ENCODE peak calls at places on chromosomes 3 and 15, in four cellular contexts. S, P, H and I are unnamed samples. For H3K4me1, the result is how much of the 10 kb centered on the place peaks cover.

GRCh38 chr3:175287361-175287963 is 428.3 kb downstream of the NAALADL2 start:
- DNase-seq in S (no peak), P (no peak), H (no peak), I (no peak)

GRCh38 chr15:79595995-79596622 is 164.0 kb downstream of the MINAR1 start:
- DNase-seq in S (no peak), P (peak), H (no peak), I (no peak)

GRCh38 chr3:166388321-166388720 is 551.1 kb upstream of the BCHE start:
- DNase-seq in S (no peak), P (no peak), H (no peak), I (no peak)

GRCh38 chr3:101720851-101721649 is 3.4 kb upstream of the CEP97 start:
- DNase-seq in S (no peak), P (no peak), H (no peak), I (no peak)

GRCh38 chr15:62124176-62124952 is 40.7 kb downstream of the C2CD4B start:
- DNase-seq in S (no peak), P (no peak), H (no peak), I (no peak)

GRCh38 chr3:85821130-85821756 is 862.5 kb downstream of the CADM2 start:
- DNase-seq in S (no peak), P (no peak), H (no peak), I (no peak)

GRCh38 chr15:78872972-78873795 is 494 bp downstream of the MORF4L1 start:
- DNase-seq in S (peak), P (peak), H (peak), I (peak)

GRCh38 chr3:143825513-143825912 is 22.8 kb downstream of the SLC9A9 start:
- DNase-seq in S (no peak), P (no peak), H (no peak), I (no peak)

GRCh38 chr3:48034000-48034516 is 17.8 kb upstream of the MAP4 start:
- DNase-seq in S (no peak), P (no peak), H (no peak), I (no peak)

GRCh38 chr3:94098487-94098886 is 35.6 kb downstream of the NSUN3 start:
- DNase-seq in S (no peak), P (no peak), H (no peak), I (no peak)

GRCh38 chr15:82159922-82160321 is 102.6 kb downstream of the EFL1 start:
- DNase-seq in S (no peak), P (no peak), H (no peak), I (no peak)

GRCh38 chr3:150733936-150734794 is 28.8 kb downstream of the SIAH2 start:
- DNase-seq in S (no peak), P (no peak), H (no peak), I (no peak)

GRCh38 chr3:149277338-149277813 is 55.7 kb upstream of the CP start:
- DNase-seq in S (no peak), P (no peak), H (no peak), I (no peak)

GRCh38 chr15:57290826-57291225 is 85.5 kb upstream of the CGNL1 start:
- DNase-seq in S (no peak), P (no peak), H (no peak), I (no peak)

GRCh38 chr3:30511524-30512278 is 94.7 kb upstream of the TGFBR2 start:
- DNase-seq in S (no peak), P (no peak), H (no peak), I (no peak)

GRCh38 chr15:26082833-26083174 is 219.7 kb upstream of the ATP10A start:
- DNase-seq in S (no peak), P (peak), H (no peak), I (no peak)

GRCh38 chr3:112333386-112334334 is 704 bp downstream of the CD200 start:
- DNase-seq in S (no peak), P (no peak), H (no peak), I (no peak)

GRCh38 chr3:15283702-15284101 is 48.7 kb downstream of the SH3BP5 start:
- DNase-seq in S (no peak), P (no peak), H (no peak), I (no peak)

GRCh38 chr3:8593022-8593817 is 51.4 kb downstream of the SSUH2 start:
- DNase-seq in S (no peak), P (no peak), H (no peak), I (no peak)

GRCh38 chr3:49610881-49611280 is 56.6 kb downstream of the BSN start:
- DNase-seq in S (peak), P (no peak), H (no peak), I (no peak)

GRCh38 chr3:5021571-5022092 is 42.4 kb downstream of the BHLHE40 start:
- DNase-seq in S (no peak), P (no peak), H (no peak), I (no peak)
- H3K4me1 ChIP-seq in S (half or more), P (under half), H (under half), I (under half)

GRCh38 chr3:187027531-187027936 is 97.2 kb downstream of the ST6GAL1 start:
- DNase-seq in S (no peak), P (no peak), H (peak), I (no peak)
- H3K4me1 ChIP-seq in S (under half), P (under half), H (half or more), I (under half)

DNA sequence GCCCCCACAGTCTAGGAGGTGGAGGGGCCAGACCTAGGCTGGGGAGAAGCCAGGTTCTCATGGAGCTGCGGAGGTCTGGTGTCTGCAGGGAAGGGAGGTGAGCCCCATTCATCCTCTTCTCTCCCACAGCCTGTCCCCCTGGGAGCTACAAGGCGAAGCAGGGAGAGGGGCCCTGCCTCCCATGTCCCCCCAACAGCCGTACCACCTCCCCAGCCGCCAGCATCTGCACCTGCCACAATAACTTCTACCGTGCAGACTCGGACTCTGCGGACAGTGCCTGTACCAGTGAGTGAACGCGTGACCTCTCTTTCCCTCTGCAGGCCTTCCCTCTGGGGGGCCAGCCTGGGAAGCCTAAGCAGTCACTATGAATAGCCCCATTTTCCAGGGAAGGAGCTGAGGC is 14.1 kb downstream of the EPHB3 start:
- DNase-seq in S (no peak), P (no peak), H (no peak), I (no peak)
- H3K4me1 ChIP-seq in S (under half), P (under half), H (under half), I (under half)

GRCh38 chr3:42063886-42064285 is 27.3 kb upstream of the TRAK1 start:
- DNase-seq in S (no peak), P (no peak), H (no peak), I (no peak)

GRCh38 chr3:42067324-42067723 is 23.8 kb upstream of the TRAK1 start:
- DNase-seq in S (no peak), P (no peak), H (no peak), I (no peak)

GRCh38 chr3:42070089-42070885 is 20.9 kb upstream of the TRAK1 start:
- DNase-seq in S (no peak), P (no peak), H (no peak), I (no peak)

GRCh38 chr3:42068303-42069088 is 22.7 kb upstream of the TRAK1 start:
- DNase-seq in S (no peak), P (no peak), H (no peak), I (no peak)

GRCh38 chr3:42066516-42067181 is 24.5 kb upstream of the TRAK1 start:
- DNase-seq in S (no peak), P (no peak), H (no peak), I (no peak)
- H3K4me1 ChIP-seq in S (half or more), P (under half), H (under half), I (under half)

DNA sequence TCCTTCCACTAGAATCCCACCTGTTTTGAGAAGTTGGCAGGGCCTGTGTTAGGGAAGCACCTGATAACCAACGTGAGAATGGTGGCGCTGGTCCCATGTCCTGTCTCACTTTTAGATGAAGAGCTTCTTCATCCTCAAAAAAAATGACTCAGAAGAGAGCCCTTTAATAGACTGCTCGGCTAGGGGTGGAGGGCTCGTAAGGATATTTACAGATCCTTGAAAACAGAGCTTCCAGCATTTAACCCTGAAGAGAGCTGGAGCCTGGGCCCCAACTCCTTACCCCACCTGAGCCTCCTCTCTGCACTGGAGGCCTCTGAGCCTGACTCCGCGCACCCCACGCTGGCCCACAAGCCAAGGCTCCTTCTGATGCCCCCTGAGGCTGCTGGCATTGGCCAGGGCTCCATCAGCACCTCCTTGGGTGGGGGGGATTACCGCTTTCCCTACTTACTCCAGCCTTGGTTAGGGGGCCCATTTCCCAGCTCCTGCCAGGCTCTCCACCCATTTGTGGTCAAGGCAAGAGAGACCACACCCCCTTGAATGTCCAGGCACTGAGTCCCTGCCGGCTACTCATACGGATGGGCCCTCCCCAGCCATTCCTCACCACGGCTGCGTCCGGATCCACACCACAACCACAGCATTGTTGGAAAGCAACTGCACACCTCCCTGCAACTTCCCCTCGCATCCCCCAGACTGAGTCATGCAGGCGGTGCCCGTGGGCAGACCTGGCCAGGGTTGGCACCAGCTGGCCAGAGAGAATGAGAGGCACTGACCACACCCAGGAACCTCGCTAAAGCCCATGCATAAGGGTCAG is 30.2 kb downstream of the LOXL1 start:
- DNase-seq in S (peak), P (no peak), H (no peak), I (no peak)
- H3K4me1 ChIP-seq in S (under half), P (under half), H (under half), I (under half)

DNA sequence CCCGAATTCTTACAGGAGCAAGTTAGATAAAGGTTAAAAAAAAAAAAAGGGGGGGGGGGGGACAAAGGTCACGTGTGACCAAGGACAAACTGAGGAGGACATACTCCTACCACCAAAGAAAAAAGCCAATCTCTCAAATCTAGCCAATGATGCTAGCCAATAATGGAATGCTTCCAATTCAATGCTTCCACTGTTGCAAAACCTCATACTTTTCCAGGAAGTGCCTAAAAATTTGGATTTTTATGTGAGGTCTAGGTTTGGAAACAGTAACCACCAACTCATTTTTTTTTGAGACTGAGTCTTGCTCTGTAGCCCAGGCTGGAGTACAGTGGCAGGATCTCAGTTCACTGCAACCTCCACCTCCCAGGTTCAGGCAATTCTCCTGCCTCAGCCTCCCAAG is 11.4 kb downstream of the MSL2 start:
- DNase-seq in S (no peak), P (no peak), H (no peak), I (no peak)
- H3K4me1 ChIP-seq in S (half or more), P (under half), H (under half), I (under half)

DNA sequence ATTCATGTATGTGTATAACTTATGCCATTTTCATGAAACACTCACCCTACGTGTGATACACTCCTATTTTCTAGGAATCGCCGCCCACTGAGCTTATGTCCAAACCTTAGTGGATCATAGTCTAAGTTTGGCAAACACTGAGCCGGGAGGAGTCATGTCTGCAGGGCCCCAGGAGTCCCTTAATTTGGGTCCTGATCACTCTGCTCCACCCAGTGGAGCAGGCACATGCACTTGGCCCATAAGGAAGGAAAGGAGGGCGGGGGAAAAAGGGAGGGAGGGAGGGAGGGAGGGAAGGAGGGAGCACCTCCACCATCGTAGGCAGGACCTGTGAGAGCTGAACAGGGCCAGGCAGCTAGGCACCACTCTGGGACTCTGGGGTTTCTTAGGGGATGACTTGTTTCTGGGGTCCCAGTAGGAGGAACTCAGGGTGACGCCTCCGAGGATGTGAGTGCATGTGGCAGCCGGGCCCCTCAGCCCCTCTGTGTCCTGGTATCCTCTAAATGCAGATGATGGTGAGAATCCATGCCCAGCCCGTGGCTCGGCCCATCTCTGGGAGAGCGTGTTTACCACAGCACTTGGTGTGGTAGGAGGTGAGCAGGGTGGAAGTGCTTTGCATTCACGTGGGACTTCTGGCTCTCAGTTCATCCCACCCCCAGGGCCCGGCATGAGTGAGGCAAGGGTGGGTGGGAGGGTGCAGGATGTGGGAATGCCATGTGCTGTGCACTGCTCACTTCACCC is 109.4 kb downstream of the KLF13 start:
- DNase-seq in S (peak), P (no peak), H (no peak), I (no peak)
- H3K4me1 ChIP-seq in S (half or more), P (under half), H (half or more), I (under half)